ENCODE peak calls at places on chromosomes 13 and 19, in five cellular contexts. N is Peyer's patch, O is heart right ventricle, Z is H1, E is esophagus squamous epithelium. W is an unnamed sample.

GRCh38 chr19:49498475-49498874 is 2.2 kb downstream of the RPS11 start:
- DNase-seq in O (no peak), E (no peak), N (no peak), Z (no peak), W (no peak)

GRCh38 chr13:31930901-31931522 is 100.6 kb upstream of the FRY start:
- DNase-seq in E (no peak), N (no peak), Z (no peak), O (no peak), W (peak; percentile 60)

GRCh38 chr19:13169769-13170168 is 19.6 kb downstream of the IER2 start:
- DNase-seq in E (no peak), O (no peak), N (peak; percentile 77), Z (no peak), W (peak; percentile 62)

GRCh38 chr19:4844348-4845179 is 13.1 kb upstream of the TICAM1 start:
- DNase-seq in Z (no peak), O (peak; percentile 39), E (no peak), N (no peak), W (peak; percentile 42)

GRCh38 chr19:33301011-33301899 is 1.1 kb downstream of the CEBPA start:
- DNase-seq in E (no peak), Z (no peak), O (no peak), N (peak; percentile 47), W (no peak)

GRCh38 chr19:58409010-58409790 is 751 bp downstream of the ZNF584 start:
- DNase-seq in Z (no peak), E (no peak), N (no peak), O (peak; percentile 33), W (no peak)

GRCh38 chr19:23415034-23415433 is 19.8 kb upstream of the ZNF91 start:
- DNase-seq in Z (no peak), E (no peak), N (no peak), O (no peak), W (peak; percentile 49)

GRCh38 chr19:14410775-14411134 is 8.4 kb downstream of the DDX39A start:
- DNase-seq in N (no peak), E (no peak), Z (no peak), O (no peak), W (no peak)

GRCh38 chr19:16836115-16836905 is 7.1 kb downstream of the SIN3B start:
- DNase-seq in E (no peak), O (no peak), Z (no peak), N (peak; percentile 70), W (no peak)

GRCh38 chr13:73835138-73835721 is 299.0 kb downstream of the KLF12 start:
- DNase-seq in N (no peak), E (no peak), Z (no peak), O (no peak), W (peak; percentile 60)

GRCh38 chr19:46081928-46082727 is 41.3 kb upstream of the IGFL4 start:
- DNase-seq in Z (no peak), N (no peak), O (no peak), E (no peak), W (peak; percentile 46)

GRCh38 chr13:32264407-32264806 is 50.8 kb downstream of the ZAR1L start:
- DNase-seq in O (peak; percentile 69), N (no peak), Z (no peak), E (no peak), W (no peak)

GRCh38 chr19:1756705-1757445 is 3.6 kb downstream of the ONECUT3 start:
- DNase-seq in N (no peak), O (no peak), E (no peak), Z (no peak), W (no peak)

GRCh38 chr19:52688335-52688734 is 46.5 kb downstream of the ZNF611 start:
- DNase-seq in O (no peak), N (no peak), Z (no peak), E (no peak), W (no peak)

GRCh38 chr19:35166100-35167063 is 11.8 kb downstream of the FXYD5 start:
- DNase-seq in N (peak; percentile 28), O (no peak), Z (no peak), E (no peak), W (no peak)

GRCh38 chr19:35162471-35163326 is 8.2 kb downstream of the FXYD5 start:
- DNase-seq in O (no peak), E (no peak), N (peak; percentile 25), Z (no peak), W (no peak)

GRCh38 chr19:35164418-35164817 is 9.9 kb downstream of the FXYD5 start:
- DNase-seq in N (no peak), O (no peak), Z (no peak), E (no peak), W (no peak)

GRCh38 chr19:35167251-35168119 is 12.9 kb downstream of the FXYD5 start:
- DNase-seq in Z (no peak), E (no peak), O (no peak), N (peak; percentile 43), W (no peak)

GRCh38 chr19:35165200-35166058 is 10.9 kb downstream of the FXYD5 start:
- DNase-seq in Z (no peak), O (no peak), E (no peak), N (peak; percentile 25), W (no peak)
- H3K9me3 ChIP-seq in Z (peaks cover 2% of the 10 kb centered on the region), O (peaks cover 11% of the 10 kb centered on the region), E (peaks cover 39% of the 10 kb centered on the region), N (peaks cover 13% of the 10 kb centered on the region), W (no peaks in the 10 kb centered on the region)

GRCh38 chr19:6374179-6374709 is 1.5 kb downstream of the PSPN start:
- DNase-seq in O (no peak), N (no peak), E (no peak), Z (no peak), W (no peak)
- H3K27ac ChIP-seq in O (no peak overlapping the region), N (peak overlapping the region; percentile 98), E (peak overlapping the region; percentile 97), Z (peak overlapping the region; percentile 30), W (no peak overlapping the region)

DNA sequence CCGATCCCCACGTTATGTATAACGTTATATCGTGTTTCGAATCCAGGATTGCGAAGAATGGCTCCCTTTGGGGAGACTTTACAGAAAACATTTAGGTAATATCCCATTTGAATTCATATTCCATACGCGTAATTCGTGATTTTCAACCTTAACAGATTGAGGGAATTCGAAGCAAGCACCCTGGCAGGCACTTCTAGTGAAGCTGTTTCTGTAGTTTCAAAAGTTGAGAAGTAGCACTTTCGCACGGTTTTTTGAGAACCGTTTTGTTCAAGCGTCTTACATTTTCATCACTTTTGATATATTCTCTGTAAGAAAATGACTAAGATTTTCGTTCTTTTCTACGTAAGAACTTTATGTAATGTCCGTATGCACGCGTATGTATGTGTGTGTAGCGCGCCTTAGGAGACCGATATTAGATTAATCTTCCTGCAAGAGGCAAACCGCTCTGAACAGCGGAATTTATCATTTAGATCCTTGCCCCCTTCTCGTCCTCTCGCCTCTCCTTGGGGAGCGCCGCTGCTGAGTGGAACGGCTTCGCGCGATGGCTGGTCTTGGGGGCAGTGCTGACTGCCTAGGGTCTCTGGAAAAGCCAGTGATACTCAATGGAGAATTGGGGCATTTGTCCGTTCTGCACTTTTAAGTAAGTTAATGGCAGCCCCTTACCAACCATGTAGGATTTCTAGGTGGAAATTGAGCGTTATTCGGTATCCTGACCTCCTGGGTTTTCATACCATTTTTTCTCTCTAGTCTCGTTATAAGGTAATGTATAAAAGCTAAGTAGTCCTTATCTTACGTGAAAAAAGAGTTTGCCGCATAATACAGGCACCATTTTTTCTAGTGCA is 4.8 kb downstream of the MAB21L1 start:
- DNase-seq in N (no peak), E (no peak), Z (no peak), O (no peak), W (no peak)
- H3K4me3 ChIP-seq in N (no peak overlapping the region), E (no peak overlapping the region), Z (peak overlapping the region; percentile 78), O (peak overlapping the region; percentile 36), W (no peak overlapping the region)

GRCh38 chr19:15527705-15528104 is 19.4 kb downstream of the CYP4F22 start:
- DNase-seq in Z (no peak), N (no peak), O (no peak), E (no peak), W (no peak)

GRCh38 chr19:15529774-15530372 is 21.5 kb downstream of the CYP4F22 start:
- DNase-seq in Z (no peak), N (no peak), E (no peak), O (no peak), W (no peak)

GRCh38 chr19:15526408-15526807 is 18.1 kb downstream of the CYP4F22 start:
- DNase-seq in O (no peak), E (no peak), Z (no peak), N (no peak), W (no peak)

GRCh38 chr19:15524781-15525180 is 16.5 kb downstream of the CYP4F22 start:
- DNase-seq in E (no peak), Z (no peak), N (no peak), O (no peak), W (no peak)

DNA sequence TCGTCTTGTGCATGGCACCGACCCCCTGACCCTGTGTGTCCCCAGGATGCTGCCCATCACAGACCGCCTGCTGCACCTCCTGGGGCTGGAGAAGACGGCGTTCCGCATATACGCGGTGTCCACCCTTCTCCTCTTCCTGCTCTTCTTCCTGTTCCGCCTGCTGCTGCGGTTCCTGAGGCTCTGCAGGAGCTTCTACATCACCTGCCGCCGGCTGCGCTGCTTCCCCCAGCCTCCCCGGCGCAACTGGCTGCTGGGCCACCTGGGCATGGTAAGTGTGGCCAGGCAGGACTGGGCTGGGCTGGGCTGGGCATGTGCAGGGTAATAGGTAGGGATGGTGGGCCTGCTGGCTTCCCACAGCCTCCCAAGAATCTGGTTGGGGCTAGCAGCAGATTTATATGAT is 17.0 kb downstream of the CYP4F22 start:
- DNase-seq in Z (no peak), N (no peak), E (no peak), O (no peak), W (no peak)
- H3K9me3 ChIP-seq in Z (peaks cover 81% of the 10 kb centered on the region), N (no peaks in the 10 kb centered on the region), E (no peaks in the 10 kb centered on the region), O (no peaks in the 10 kb centered on the region), W (no peaks in the 10 kb centered on the region)

DNA sequence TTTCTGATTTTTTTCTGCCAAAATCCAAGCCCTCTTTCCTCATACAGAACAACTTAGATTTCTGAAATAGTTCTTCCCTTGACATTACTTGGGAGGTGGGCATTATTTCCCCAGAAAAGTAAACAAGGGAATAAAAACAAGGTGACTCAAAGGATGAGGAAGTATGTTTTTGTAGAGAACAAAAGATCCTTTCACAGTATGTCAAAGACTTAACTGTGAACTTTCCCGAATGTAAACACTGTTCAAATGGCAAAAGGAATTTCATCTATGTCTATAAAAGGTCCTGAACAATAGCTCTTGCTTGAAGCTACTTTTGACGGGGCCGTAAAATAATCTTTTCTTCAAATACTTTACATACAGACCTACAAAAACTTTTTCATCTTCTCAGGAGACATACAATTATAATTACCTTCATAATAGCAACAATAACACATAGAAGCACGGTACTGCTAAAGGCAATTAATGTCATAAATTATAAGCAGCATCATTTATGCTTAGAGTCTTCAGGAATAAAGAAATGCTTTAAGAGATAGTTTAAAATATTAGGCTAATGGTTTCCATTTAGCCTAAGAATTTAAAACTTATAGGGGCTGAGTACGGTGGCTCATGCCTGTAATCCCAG is 191.1 kb downstream of the RGCC start:
- DNase-seq in Z (no peak), E (no peak), N (no peak), O (no peak), W (peak; percentile 6)
- H3K27ac ChIP-seq in Z (no peak overlapping the region), E (peak overlapping the region; percentile 41), N (no peak overlapping the region), O (no peak overlapping the region), W (peak overlapping the region; percentile 38)

DNA sequence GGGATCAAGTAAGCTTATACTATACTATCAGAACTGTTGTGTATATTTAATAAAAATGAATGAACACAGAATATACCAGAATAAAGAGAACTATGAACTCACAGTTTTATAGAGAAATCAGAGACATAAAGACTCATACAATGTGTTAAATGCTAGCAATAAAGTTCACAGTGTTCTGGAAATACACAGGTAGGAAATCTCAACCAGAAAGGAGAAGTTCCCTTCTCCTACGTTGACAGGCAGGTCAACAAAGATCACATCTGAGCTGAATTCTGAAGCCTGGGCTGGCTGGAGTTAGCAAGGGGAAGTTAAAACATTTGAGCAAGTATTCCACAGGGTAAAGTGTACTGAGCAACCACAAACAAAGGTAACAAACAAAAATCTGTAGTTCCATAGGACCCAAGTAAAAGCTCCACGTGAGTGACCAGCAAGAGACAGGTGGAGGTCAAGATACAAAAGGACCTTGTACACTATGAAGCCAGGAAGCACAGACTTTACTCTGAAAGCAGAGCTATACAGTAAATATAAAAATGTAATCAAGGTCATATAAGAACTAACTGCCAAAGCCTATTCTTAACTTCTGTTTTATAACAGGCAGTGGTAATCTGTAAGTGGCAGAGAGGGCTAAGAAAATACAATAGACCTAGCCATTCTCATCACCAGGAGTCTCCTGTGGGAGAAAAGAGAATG is 13.0 kb downstream of the FBXL3 start:
- DNase-seq in E (no peak), N (no peak), O (no peak), Z (no peak), W (no peak)
- H3K4me3 ChIP-seq in E (no peak overlapping the region), N (no peak overlapping the region), O (no peak overlapping the region), Z (no peak overlapping the region), W (no peak overlapping the region)